ENCODE peak calls at places on chromosomes 13 and 19, in eight cellular contexts. I is progenitor cell of endocrine pancreas, H is heart right ventricle, K is epithelial cell of esophagus, E is cardiac muscle cell, X is colonic mucosa, B is neural crest cell, N is PC-9. C is an unnamed sample.

GRCh38 chr13:29935309-29935981 is 85.0 kb upstream of the UBL3 start:
- DNase-seq in H (no peak), K (no peak), E (no peak), I (no peak), X (no peak), N (no peak), B (no peak), C (no peak)

GRCh38 chr19:47005873-47006272 is 13.8 kb upstream of the NPAS1 start:
- DNase-seq in H (no peak), I (no peak), B (no peak), K (peak; percentile 41), X (no peak), E (no peak), N (no peak), C (no peak)

GRCh38 chr19:18906605-18907519 is 10.9 kb upstream of the CERS1 start:
- DNase-seq in H (no peak), K (no peak), B (no peak), X (no peak), N (no peak), I (no peak), E (no peak), C (no peak)

GRCh38 chr13:58852076-58852475 is 1220.5 kb downstream of the PCDH17 start:
- DNase-seq in H (no peak), I (no peak), B (no peak), E (no peak), K (peak; percentile 0), N (no peak), X (no peak), C (no peak)

GRCh38 chr13:67232384-67232783 is 2.2 kb upstream of the PCDH9 start:
- DNase-seq in K (no peak), N (no peak), B (no peak), X (no peak), E (no peak), H (no peak), I (no peak), C (no peak)

GRCh38 chr13:43785166-43785680 is 1.5 kb downstream of the ENOX1 start:
- DNase-seq in N (no peak), H (no peak), E (peak; percentile 19), B (no peak), K (no peak), X (no peak), I (no peak), C (no peak)

GRCh38 chr13:45781553-45782326 is 69.8 kb downstream of the SIAH3 start:
- DNase-seq in X (peak; percentile 44), N (no peak), I (no peak), K (peak; percentile 47), B (no peak), H (peak; percentile 80), E (peak; percentile 3), C (no peak)

GRCh38 chr19:17671906-17672305 is 16.2 kb downstream of the UNC13A start:
- DNase-seq in B (peak; percentile 11), K (peak; percentile 54), I (no peak), E (peak; percentile 44), N (peak; percentile 52), H (no peak), X (no peak), C (no peak)

GRCh38 chr19:38875656-38876345 is 2.3 kb downstream of the RINL start:
- DNase-seq in N (no peak), K (no peak), X (no peak), H (no peak), E (no peak), B (no peak), I (no peak), C (no peak)

GRCh38 chr13:19071161-19071936 is 110.3 kb downstream of the TUBA3C start:
- DNase-seq in I (no peak), H (no peak), K (no peak), N (no peak), B (no peak), E (no peak), X (no peak), C (no peak)

GRCh38 chr19:12346896-12347295 is 13.5 kb upstream of the ZNF563 start:
- DNase-seq in K (no peak), E (no peak), H (no peak), I (no peak), B (no peak), N (no peak), X (no peak), C (no peak)

GRCh38 chr13:52686381-52686780 is 33.7 kb downstream of the SUGT1 start:
- DNase-seq in E (no peak), B (no peak), X (no peak), H (no peak), K (no peak), N (no peak), I (no peak), C (no peak)

GRCh38 chr13:29000802-29001201 is 180.7 kb downstream of the MTUS2 start:
- DNase-seq in N (no peak), I (no peak), X (no peak), E (no peak), K (no peak), B (no peak), H (no peak), C (no peak)

GRCh38 chr19:27744926-27745844 is 1467.8 kb downstream of the UQCRFS1 start:
- DNase-seq in I (no peak), N (no peak), E (no peak), K (no peak), B (no peak), H (no peak), X (peak; percentile 7), C (no peak)

GRCh38 chr19:17107546-17108452 is 32.2 kb downstream of the MYO9B start:
- DNase-seq in X (peak; percentile 64), N (peak; percentile 99), H (peak; percentile 83), I (no peak), E (peak; percentile 98), K (peak; percentile 100), B (no peak), C (no peak)

GRCh38 chr19:11479470-11480080 is 1.3 kb downstream of the ELAVL3 start:
- DNase-seq in N (no peak), K (peak; percentile 41), X (peak; percentile 66), B (peak; percentile 76), H (no peak), E (peak; percentile 26), I (peak; percentile 40), C (no peak)

GRCh38 chr13:19759669-19760068 is 23.1 kb downstream of the PSPC1 start:
- DNase-seq in I (no peak), H (no peak), K (no peak), N (no peak), X (no peak), B (no peak), E (no peak), C (no peak)

GRCh38 chr13:89214115-89214514 is 1542.9 kb downstream of the SLITRK5 start:
- DNase-seq in N (no peak), X (no peak), H (no peak), I (no peak), E (no peak), K (no peak), B (no peak), C (no peak)

GRCh38 chr19:15216363-15216762 is 15.6 kb upstream of the NOTCH3 start:
- DNase-seq in H (no peak), X (no peak), I (no peak), B (no peak), K (peak; percentile 71), E (no peak), N (peak; percentile 97), C (no peak)

GRCh38 chr19:23521471-23521870 is 126.2 kb upstream of the ZNF91 start:
- DNase-seq in X (no peak), N (peak; percentile 55), B (no peak), E (no peak), K (peak; percentile 61), H (no peak), I (no peak), C (no peak)

GRCh38 chr19:6057651-6058365 is 52.5 kb downstream of the RFX2 start:
- DNase-seq in I (no peak), H (no peak), N (no peak), E (no peak), K (no peak), B (no peak), X (peak; percentile 17), C (no peak)

GRCh38 chr13:35884211-35884610 is 247.0 kb downstream of the DCLK1 start:
- DNase-seq in K (no peak), H (no peak), E (peak; percentile 14), I (no peak), N (no peak), B (no peak), X (no peak), C (no peak)

GRCh38 chr19:8515317-8515716 is 1.4 kb upstream of the ZNF414 start:
- DNase-seq in N (no peak), K (no peak), I (no peak), B (no peak), E (no peak), H (no peak), X (no peak), C (no peak)

GRCh38 chr19:45528744-45529453 is 21.6 kb downstream of the VASP start:
- DNase-seq in K (peak; percentile 92), I (peak; percentile 49), X (peak; percentile 84), H (no peak), E (peak; percentile 43), B (no peak), N (peak; percentile 85), C (no peak)
- TF ChIP-seq CTCF in K (peak; percentile 30), I (no peak), X (no peak), H (no peak), E (no peak), B (no peak), N (peak; percentile 34), C (no peak)

DNA sequence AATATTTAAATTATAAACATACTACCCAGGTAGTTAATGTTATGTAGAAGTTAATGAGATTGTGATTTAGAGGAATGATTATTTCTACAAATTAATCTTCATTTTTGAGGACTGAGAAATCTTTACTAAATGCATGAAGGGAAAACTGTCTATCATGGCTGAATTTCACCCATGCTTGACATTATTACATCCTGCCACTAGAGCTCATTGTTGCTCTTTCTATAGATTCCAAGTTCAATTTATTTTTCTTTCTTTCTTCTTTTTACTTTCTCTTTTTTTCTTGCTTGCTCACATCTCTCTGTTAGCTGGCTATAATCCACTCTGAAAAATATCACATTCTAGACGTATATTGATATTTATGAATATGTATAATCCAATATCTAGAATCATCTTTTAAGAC is 505.0 kb upstream of the KLHL1 start:
- DNase-seq in H (no peak), K (peak; percentile 13), I (no peak), B (no peak), N (no peak), E (peak; percentile 0), X (no peak), C (no peak)
- TF ChIP-seq CTCF in H (no peak), K (peak; percentile 42), I (peak; percentile 62), B (peak; percentile 69), N (peak; percentile 45), E (no peak), X (no peak), C (no peak)

GRCh38 chr19:45527731-45528130 is 20.5 kb downstream of the VASP start:
- DNase-seq in H (no peak), K (no peak), E (no peak), B (no peak), I (no peak), X (no peak), N (no peak), C (no peak)
- TF ChIP-seq CTCF in H (no peak), K (no peak), E (no peak), B (no peak), I (no peak), X (no peak), N (peak; percentile 45), C (no peak)

GRCh38 chr13:49248433-49249002 is 793 bp downstream of the CDADC1 start:
- DNase-seq in B (no peak), K (peak; percentile 33), N (no peak), E (peak; percentile 52), I (no peak), X (no peak), H (peak; percentile 12), C (no peak)
- TF ChIP-seq CTCF in B (no peak), K (peak; percentile 25), N (no peak), E (peak; percentile 17), I (peak; percentile 8), X (no peak), H (no peak), C (no peak)

GRCh38 chr13:98285317-98285716 is 108.2 kb upstream of the RNF113B start:
- DNase-seq in E (no peak), H (no peak), N (no peak), X (no peak), K (peak; percentile 35), B (no peak), I (no peak), C (no peak)
- TF ChIP-seq CTCF in E (no peak), H (no peak), N (no peak), X (no peak), K (no peak), B (no peak), I (no peak), C (no peak)